ENCODE peak calls at places on chromosomes 12 and 14, in six cellular contexts. Z is NCI-H1105 treated with DMSO at 0.1 percent for 48 hours, V is HuH-7, E is GM04504, K is lung, U is ELR. G is an unnamed sample.

GRCh38 chr12:1080520-1081223 is 89.6 kb downstream of the ERC1 start:
- DNase-seq in U (no peak), K (no peak), Z (no peak), V (no peak), E (no peak), G (no peak)

GRCh38 chr14:64733899-64734298 is 29.7 kb downstream of the PLEKHG3 start:
- DNase-seq in E (no peak), Z (no peak), V (no peak), K (no peak), U (no peak), G (no peak)

GRCh38 chr14:35952584-35952983 is 126.4 kb downstream of the BRMS1L start:
- DNase-seq in K (no peak), V (no peak), U (no peak), E (no peak), Z (no peak), G (no peak)

GRCh38 chr12:84077692-84078091 is 834.9 kb downstream of the SLC6A15 start:
- DNase-seq in Z (peak), V (no peak), U (no peak), K (no peak), E (peak), G (no peak)

GRCh38 chr14:100374270-100374669 is 51.1 kb downstream of the SLC25A47 start:
- DNase-seq in V (no peak), K (no peak), E (no peak), U (no peak), Z (no peak), G (no peak)

GRCh38 chr12:52903855-52904508 is 894 bp downstream of the KRT8 start:
- DNase-seq in Z (peak), U (peak), V (peak), E (no peak), K (peak), G (peak)

GRCh38 chr12:122836027-122836921 is 1.0 kb downstream of the HIP1R start:
- DNase-seq in E (no peak), V (peak), Z (peak), K (no peak), U (peak), G (peak)

GRCh38 chr12:103441437-103442186 is 54.2 kb downstream of the C12orf42 start:
- DNase-seq in U (no peak), V (no peak), E (no peak), K (no peak), Z (no peak), G (no peak)

GRCh38 chr12:65536876-65537661 is 258.6 kb downstream of the MSRB3 start:
- DNase-seq in Z (no peak), E (peak), U (peak), K (peak), V (no peak), G (no peak)

GRCh38 chr12:6871052-6871957 is 1.8 kb downstream of the SPSB2 start:
- DNase-seq in U (peak), Z (peak), V (peak), K (no peak), E (no peak), G (peak)

GRCh38 chr12:20201733-20202132 is 166.6 kb upstream of the PDE3A start:
- DNase-seq in K (no peak), V (no peak), E (no peak), U (no peak), Z (no peak), G (no peak)

GRCh38 chr14:86091811-86092210 is 561.9 kb downstream of the FLRT2 start:
- DNase-seq in K (no peak), U (no peak), V (no peak), Z (peak), E (no peak), G (no peak)

GRCh38 chr12:51270847-51271518 is 768 bp upstream of the SMAGP start:
- DNase-seq in U (peak), E (peak), V (peak), Z (no peak), K (no peak), G (no peak)

GRCh38 chr14:51431033-51431709 is 191.1 kb downstream of the TMX1 start:
- DNase-seq in K (no peak), V (no peak), E (no peak), U (peak), Z (no peak), G (no peak)

GRCh38 chr14:60646202-60646886 is 2.9 kb downstream of the SIX1 start:
- DNase-seq in U (no peak), E (no peak), K (no peak), V (no peak), Z (no peak), G (no peak)

GRCh38 chr12:94147991-94148840 is at the start of gene PLXNC1:
- DNase-seq in U (peak), K (peak), Z (peak), V (peak), E (no peak), G (no peak)

GRCh38 chr12:116480210-116480818 is 78.9 kb upstream of the MAP1LC3B2 start:
- DNase-seq in U (no peak), V (no peak), E (no peak), Z (no peak), K (no peak), G (no peak)

GRCh38 chr14:22539831-22540230 is 49.2 kb downstream of the DAD1 start:
- DNase-seq in K (no peak), E (no peak), U (no peak), Z (no peak), V (no peak), G (no peak)

GRCh38 chr12:97250483-97250882 is 212.1 kb upstream of the RMST start:
- DNase-seq in K (no peak), Z (no peak), U (no peak), E (no peak), V (no peak), G (no peak)

GRCh38 chr14:95220663-95221231 is 63.4 kb upstream of the DICER1 start:
- DNase-seq in U (peak), Z (no peak), V (no peak), K (no peak), E (no peak), G (no peak)

GRCh38 chr12:130253866-130254265 is 83.8 kb upstream of the PIWIL1 start:
- DNase-seq in V (no peak), K (no peak), Z (no peak), U (no peak), E (no peak), G (no peak)

GRCh38 chr14:21061347-21061668 is 3.7 kb downstream of the RNASE8 start:
- DNase-seq in U (no peak), K (no peak), V (no peak), Z (no peak), E (no peak), G (no peak)

GRCh38 chr12:118850244-118850825 is 131.0 kb upstream of the SRRM4 start:
- DNase-seq in Z (no peak), E (no peak), U (peak), K (no peak), V (peak), G (peak)

GRCh38 chr14:79016828-79017505 is 846.8 kb downstream of the NRXN3 start:
- DNase-seq in V (no peak), E (peak), U (peak), K (no peak), Z (no peak), G (no peak)

GRCh38 chr14:20692111-20692751 is 3.7 kb downstream of the ANG start:
- DNase-seq in Z (no peak), V (no peak), K (no peak), E (no peak), U (no peak), G (no peak)

GRCh38 chr14:69354383-69355154 is 43.5 kb downstream of the ERH start:
- DNase-seq in V (no peak), K (no peak), E (no peak), U (no peak), Z (no peak), G (no peak)

GRCh38 chr12:65655074-65655493 is 169.2 kb upstream of the HMGA2 start:
- DNase-seq in V (no peak), K (no peak), E (no peak), Z (no peak), U (peak), G (peak)

GRCh38 chr12:123772074-123772473 is 10.0 kb downstream of the DNAH10 start:
- DNase-seq in E (no peak), K (no peak), V (no peak), Z (no peak), U (no peak), G (no peak)

GRCh38 chr12:74963304-74963703 is 246.3 kb downstream of the KCNC2 start:
- DNase-seq in K (no peak), E (no peak), Z (no peak), U (no peak), V (no peak), G (no peak)

GRCh38 chr12:129332286-129332685 is 479.0 kb downstream of the GLT1D1 start:
- DNase-seq in U (no peak), V (no peak), K (no peak), E (no peak), Z (no peak), G (no peak)

GRCh38 chr14:23513005-23513412 is 38.6 kb downstream of the ZFHX2 start:
- DNase-seq in E (no peak), U (no peak), V (no peak), Z (peak), K (no peak), G (no peak)

GRCh38 chr12:124437621-124438414 is 129.6 kb downstream of the NCOR2 start:
- DNase-seq in K (no peak), Z (no peak), U (no peak), E (no peak), V (no peak), G (no peak)

GRCh38 chr14:74720526-74720925 is 7.6 kb downstream of the FCF1 start:
- DNase-seq in K (no peak), V (no peak), E (no peak), U (peak), Z (no peak), G (no peak)

GRCh38 chr14:76662580-76662979 is 98.7 kb upstream of the VASH1 start:
- DNase-seq in Z (no peak), V (no peak), E (no peak), K (no peak), U (no peak), G (no peak)

GRCh38 chr14:71711619-71712018 is 220.6 kb upstream of the RGS6 start:
- DNase-seq in K (no peak), U (peak), E (peak), V (no peak), Z (no peak), G (no peak)

GRCh38 chr12:17030338-17030737 is 424.4 kb upstream of the LMO3 start:
- DNase-seq in Z (peak), E (no peak), K (no peak), U (no peak), V (no peak), G (no peak)

GRCh38 chr14:21923820-21924219 is 250.2 kb upstream of the OR4E1 start:
- DNase-seq in Z (no peak), E (no peak), U (no peak), V (no peak), K (no peak), G (no peak)

GRCh38 chr14:95946867-95947266 is 70.2 kb downstream of the TUNAR start:
- DNase-seq in V (no peak), Z (no peak), E (no peak), U (no peak), K (no peak), G (no peak)

GRCh38 chr12:122374707-122375106 is 47.8 kb downstream of the CLIP1 start:
- DNase-seq in K (no peak), E (no peak), U (no peak), Z (no peak), V (no peak), G (no peak)

GRCh38 chr12:11107719-11108118 is 15.6 kb upstream of the TAS2R43 start:
- DNase-seq in K (no peak), V (no peak), U (no peak), E (no peak), Z (no peak), G (no peak)